ENCODE peak calls at places on chromosomes 11 and 22, in five cellular contexts. One of them, this sample, is unnamed.
A peak's percentile ranks its signal among the peaks of the same experiment; 100 is the strongest.

GRCh38 chr22:45318558-45319318 is 9.0 kb downstream of the FAM118A start:
- DNase-seq in kidney epithelial cell: peak; percentile 16
- DNase-seq in psoas muscle: no peak
- DNase-seq in OCI-LY7: peak; percentile 10
- DNase-seq in LNCaP clone FGC: no peak
- DNase-seq in this sample: no peak

GRCh38 chr11:109707411-109707810 is 285.4 kb downstream of the C11orf87 start:
- DNase-seq in psoas muscle: no peak
- DNase-seq in LNCaP clone FGC: no peak
- DNase-seq in kidney epithelial cell: no peak
- DNase-seq in OCI-LY7: no peak
- DNase-seq in this sample: no peak

GRCh38 chr11:10916674-10917073 is 58.8 kb upstream of the ZBED5 start:
- DNase-seq in LNCaP clone FGC: no peak
- DNase-seq in OCI-LY7: no peak
- DNase-seq in psoas muscle: no peak
- DNase-seq in kidney epithelial cell: no peak
- DNase-seq in this sample: no peak

GRCh38 chr22:28477556-28477955 is 202.1 kb downstream of the TTC28 start:
- DNase-seq in LNCaP clone FGC: no peak
- DNase-seq in kidney epithelial cell: no peak
- DNase-seq in psoas muscle: no peak
- DNase-seq in OCI-LY7: no peak
- DNase-seq in this sample: no peak

GRCh38 chr22:45917146-45917545 is 59.8 kb downstream of the WNT7B start:
- DNase-seq in OCI-LY7: no peak
- DNase-seq in LNCaP clone FGC: peak; percentile 8
- DNase-seq in kidney epithelial cell: no peak
- DNase-seq in psoas muscle: no peak
- DNase-seq in this sample: no peak

GRCh38 chr11:73249304-73249703 is 22.8 kb upstream of the P2RY6 start:
- DNase-seq in psoas muscle: peak; percentile 33
- DNase-seq in kidney epithelial cell: peak; percentile 78
- DNase-seq in LNCaP clone FGC: no peak
- DNase-seq in OCI-LY7: peak; percentile 12
- DNase-seq in this sample: no peak

GRCh38 chr11:24145411-24145810 is 351.4 kb upstream of the LUZP2 start:
- DNase-seq in OCI-LY7: no peak
- DNase-seq in LNCaP clone FGC: no peak
- DNase-seq in psoas muscle: no peak
- DNase-seq in kidney epithelial cell: no peak
- DNase-seq in this sample: no peak

GRCh38 chr11:118877487-118878173 is 6.1 kb upstream of the CXCR5 start:
- DNase-seq in LNCaP clone FGC: no peak
- DNase-seq in psoas muscle: peak; percentile 26
- DNase-seq in kidney epithelial cell: no peak
- DNase-seq in OCI-LY7: no peak
- DNase-seq in this sample: no peak

GRCh38 chr22:22210375-22210774 is 34.2 kb upstream of the VPREB1 start:
- DNase-seq in kidney epithelial cell: peak; percentile 78
- DNase-seq in OCI-LY7: no peak
- DNase-seq in LNCaP clone FGC: no peak
- DNase-seq in psoas muscle: no peak
- DNase-seq in this sample: no peak

GRCh38 chr22:33513388-33514336 is 406.6 kb downstream of the LARGE1 start:
- DNase-seq in psoas muscle: no peak
- DNase-seq in kidney epithelial cell: no peak
- DNase-seq in LNCaP clone FGC: peak; percentile 36
- DNase-seq in OCI-LY7: no peak
- DNase-seq in this sample: no peak

GRCh38 chr11:74282863-74283484 is 28.5 kb downstream of the P4HA3 start:
- DNase-seq in LNCaP clone FGC: no peak
- DNase-seq in OCI-LY7: no peak
- DNase-seq in kidney epithelial cell: no peak
- DNase-seq in psoas muscle: no peak
- DNase-seq in this sample: no peak

GRCh38 chr22:32000171-32000570 is 42.9 kb upstream of the SLC5A1 start:
- DNase-seq in LNCaP clone FGC: no peak
- DNase-seq in OCI-LY7: no peak
- DNase-seq in kidney epithelial cell: no peak
- DNase-seq in psoas muscle: no peak
- DNase-seq in this sample: no peak

GRCh38 chr11:13047884-13048283 is 38.8 kb downstream of the RASSF10 start:
- DNase-seq in psoas muscle: no peak
- DNase-seq in OCI-LY7: no peak
- DNase-seq in kidney epithelial cell: no peak
- DNase-seq in LNCaP clone FGC: no peak
- DNase-seq in this sample: no peak

GRCh38 chr22:37906364-37907008 is 389 bp downstream of the MICALL1 start:
- DNase-seq in kidney epithelial cell: no peak
- DNase-seq in psoas muscle: peak; percentile 59
- DNase-seq in OCI-LY7: peak; percentile 35
- DNase-seq in LNCaP clone FGC: no peak
- DNase-seq in this sample: no peak

GRCh38 chr11:62322524-62322923 is 14.7 kb upstream of the ASRGL1 start:
- DNase-seq in LNCaP clone FGC: no peak
- DNase-seq in kidney epithelial cell: no peak
- DNase-seq in psoas muscle: no peak
- DNase-seq in OCI-LY7: no peak
- DNase-seq in this sample: no peak

GRCh38 chr11:62324738-62325556 is 12.3 kb upstream of the ASRGL1 start:
- DNase-seq in OCI-LY7: peak; percentile 53
- DNase-seq in LNCaP clone FGC: peak; percentile 79
- DNase-seq in kidney epithelial cell: no peak
- DNase-seq in psoas muscle: no peak
- DNase-seq in this sample: peak; percentile 69
- TF ChIP-seq CTCF in OCI-LY7: peak; percentile 83
- TF ChIP-seq CTCF in LNCaP clone FGC: peak; percentile 80
- TF ChIP-seq CTCF in kidney epithelial cell: peak; percentile 71
- TF ChIP-seq CTCF in psoas muscle: peak; percentile 35
- TF ChIP-seq CTCF in this sample: peak; percentile 95

GRCh38 chr11:3136542-3137455 is 28.3 kb downstream of the OSBPL5 start:
- DNase-seq in kidney epithelial cell: no peak
- DNase-seq in LNCaP clone FGC: no peak
- DNase-seq in OCI-LY7: no peak
- DNase-seq in psoas muscle: peak; percentile 51
- DNase-seq in this sample: no peak

GRCh38 chr11:3134651-3135490 is 30.2 kb downstream of the OSBPL5 start:
- DNase-seq in OCI-LY7: no peak
- DNase-seq in kidney epithelial cell: no peak
- DNase-seq in LNCaP clone FGC: no peak
- DNase-seq in psoas muscle: peak; percentile 55
- DNase-seq in this sample: no peak

GRCh38 chr11:3134218-3134621 is 30.9 kb downstream of the OSBPL5 start:
- DNase-seq in psoas muscle: no peak
- DNase-seq in LNCaP clone FGC: no peak
- DNase-seq in OCI-LY7: no peak
- DNase-seq in kidney epithelial cell: no peak
- DNase-seq in this sample: no peak

GRCh38 chr11:3137486-3138177 is 27.5 kb downstream of the OSBPL5 start:
- DNase-seq in psoas muscle: peak; percentile 63
- DNase-seq in OCI-LY7: no peak
- DNase-seq in kidney epithelial cell: no peak
- DNase-seq in LNCaP clone FGC: no peak
- DNase-seq in this sample: no peak

GRCh38 chr11:3135491-3136440 is 29.3 kb downstream of the OSBPL5 start:
- DNase-seq in OCI-LY7: no peak
- DNase-seq in LNCaP clone FGC: no peak
- DNase-seq in kidney epithelial cell: no peak
- DNase-seq in psoas muscle: peak; percentile 65
- DNase-seq in this sample: no peak
- TF ChIP-seq CTCF in OCI-LY7: no peak
- TF ChIP-seq CTCF in LNCaP clone FGC: no peak
- TF ChIP-seq CTCF in kidney epithelial cell: no peak
- TF ChIP-seq CTCF in psoas muscle: no peak
- TF ChIP-seq CTCF in this sample: peak; percentile 33

GRCh38 chr11:47161134-47161854 is 15.4 kb downstream of the ARFGAP2 start:
- DNase-seq in LNCaP clone FGC: no peak
- DNase-seq in OCI-LY7: peak; percentile 89
- DNase-seq in psoas muscle: peak; percentile 86
- DNase-seq in kidney epithelial cell: no peak
- DNase-seq in this sample: peak; percentile 72
- TF ChIP-seq CTCF in LNCaP clone FGC: peak; percentile 80
- TF ChIP-seq CTCF in OCI-LY7: peak; percentile 81
- TF ChIP-seq CTCF in psoas muscle: peak; percentile 70
- TF ChIP-seq CTCF in kidney epithelial cell: peak; percentile 80
- TF ChIP-seq CTCF in this sample: peak; percentile 91

GRCh38 chr11:62678770-62679696 is at the start of gene UBXN1:
- DNase-seq in kidney epithelial cell: no peak
- DNase-seq in OCI-LY7: peak; percentile 87
- DNase-seq in psoas muscle: peak; percentile 96
- DNase-seq in LNCaP clone FGC: no peak
- DNase-seq in this sample: peak; percentile 87

GRCh38 chr11:62677160-62677559 is 1.7 kb downstream of the UBXN1 start:
- DNase-seq in LNCaP clone FGC: no peak
- DNase-seq in kidney epithelial cell: no peak
- DNase-seq in OCI-LY7: no peak
- DNase-seq in psoas muscle: no peak
- DNase-seq in this sample: no peak

GRCh38 chr11:62678433-62678769 is 472 bp downstream of the UBXN1 start:
- DNase-seq in psoas muscle: no peak
- DNase-seq in kidney epithelial cell: no peak
- DNase-seq in LNCaP clone FGC: no peak
- DNase-seq in OCI-LY7: no peak
- DNase-seq in this sample: no peak

GRCh38 chr11:62677709-62678108 is 1.2 kb downstream of the UBXN1 start:
- DNase-seq in LNCaP clone FGC: no peak
- DNase-seq in kidney epithelial cell: no peak
- DNase-seq in OCI-LY7: no peak
- DNase-seq in psoas muscle: no peak
- DNase-seq in this sample: no peak

GRCh38 chr11:62676698-62677097 is 2.2 kb downstream of the UBXN1 start:
- DNase-seq in psoas muscle: no peak
- DNase-seq in LNCaP clone FGC: no peak
- DNase-seq in kidney epithelial cell: no peak
- DNase-seq in OCI-LY7: no peak
- DNase-seq in this sample: no peak
- TF ChIP-seq CTCF in psoas muscle: no peak
- TF ChIP-seq CTCF in LNCaP clone FGC: no peak
- TF ChIP-seq CTCF in kidney epithelial cell: no peak
- TF ChIP-seq CTCF in OCI-LY7: peak; percentile 45
- TF ChIP-seq CTCF in this sample: peak; percentile 19

DNA sequence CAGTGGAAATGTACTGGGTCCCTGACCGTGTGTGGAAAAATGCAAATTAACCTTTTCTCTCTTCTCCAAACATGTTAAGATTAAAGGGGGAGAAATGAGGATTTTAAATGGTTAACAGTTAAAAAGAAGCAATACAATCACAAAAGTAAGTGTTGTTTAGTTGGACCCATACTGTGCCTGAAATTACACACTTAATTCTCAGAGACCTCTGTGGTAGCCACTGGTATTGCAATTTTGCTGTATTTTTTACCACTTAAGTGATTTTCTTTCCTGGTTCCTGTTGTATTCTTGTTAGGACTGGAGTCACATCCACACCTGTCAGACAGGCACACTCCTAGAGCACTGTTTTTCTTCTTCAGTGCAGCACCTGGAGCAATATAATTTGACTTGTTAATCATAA is 179.6 kb upstream of the PDGFD start:
- DNase-seq in psoas muscle: no peak
- DNase-seq in kidney epithelial cell: no peak
- DNase-seq in LNCaP clone FGC: no peak
- DNase-seq in OCI-LY7: peak; percentile 5
- DNase-seq in this sample: no peak
- TF ChIP-seq CTCF in psoas muscle: no peak
- TF ChIP-seq CTCF in kidney epithelial cell: peak; percentile 29
- TF ChIP-seq CTCF in LNCaP clone FGC: peak; percentile 28
- TF ChIP-seq CTCF in OCI-LY7: peak; percentile 57
- TF ChIP-seq CTCF in this sample: peak; percentile 16

DNA sequence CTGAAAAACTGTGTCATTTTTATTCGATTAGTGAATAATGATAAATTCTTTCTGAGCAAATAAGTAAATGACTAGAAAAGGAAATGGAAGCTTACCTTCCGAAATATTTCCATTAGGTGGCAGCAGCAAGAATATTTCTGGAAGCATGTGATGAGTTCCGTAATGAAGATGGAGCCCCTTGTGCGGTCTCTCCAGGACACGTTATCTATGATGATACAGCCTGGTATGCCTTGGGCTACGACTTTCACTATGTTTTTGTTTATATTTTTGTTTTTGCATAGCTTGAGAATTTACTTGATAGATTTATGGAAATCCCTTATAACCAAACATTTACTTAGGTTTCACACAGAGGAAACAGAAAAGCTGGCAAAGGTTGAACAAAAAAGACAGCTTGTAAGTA is 25.7 kb downstream of the CASP5 start:
- DNase-seq in kidney epithelial cell: no peak
- DNase-seq in LNCaP clone FGC: no peak
- DNase-seq in psoas muscle: no peak
- DNase-seq in OCI-LY7: no peak
- DNase-seq in this sample: no peak
- TF ChIP-seq CTCF in kidney epithelial cell: no peak
- TF ChIP-seq CTCF in LNCaP clone FGC: peak; percentile 36
- TF ChIP-seq CTCF in psoas muscle: no peak
- TF ChIP-seq CTCF in OCI-LY7: no peak
- TF ChIP-seq CTCF in this sample: no peak

GRCh38 chr11:34516247-34517040 is 2.9 kb upstream of the ELF5 start:
- DNase-seq in OCI-LY7: no peak
- DNase-seq in kidney epithelial cell: no peak
- DNase-seq in psoas muscle: no peak
- DNase-seq in LNCaP clone FGC: no peak
- DNase-seq in this sample: no peak

GRCh38 chr11:34514050-34514449 is 456 bp upstream of the ELF5 start:
- DNase-seq in kidney epithelial cell: no peak
- DNase-seq in LNCaP clone FGC: no peak
- DNase-seq in psoas muscle: no peak
- DNase-seq in OCI-LY7: no peak
- DNase-seq in this sample: no peak

GRCh38 chr11:34512810-34513673 is 552 bp downstream of the ELF5 start:
- DNase-seq in LNCaP clone FGC: no peak
- DNase-seq in OCI-LY7: peak; percentile 52
- DNase-seq in psoas muscle: no peak
- DNase-seq in kidney epithelial cell: no peak
- DNase-seq in this sample: peak; percentile 68

GRCh38 chr11:34513674-34513995 is at the start of gene ELF5:
- DNase-seq in LNCaP clone FGC: peak; percentile 49
- DNase-seq in psoas muscle: no peak
- DNase-seq in OCI-LY7: no peak
- DNase-seq in kidney epithelial cell: no peak
- DNase-seq in this sample: no peak

DNA sequence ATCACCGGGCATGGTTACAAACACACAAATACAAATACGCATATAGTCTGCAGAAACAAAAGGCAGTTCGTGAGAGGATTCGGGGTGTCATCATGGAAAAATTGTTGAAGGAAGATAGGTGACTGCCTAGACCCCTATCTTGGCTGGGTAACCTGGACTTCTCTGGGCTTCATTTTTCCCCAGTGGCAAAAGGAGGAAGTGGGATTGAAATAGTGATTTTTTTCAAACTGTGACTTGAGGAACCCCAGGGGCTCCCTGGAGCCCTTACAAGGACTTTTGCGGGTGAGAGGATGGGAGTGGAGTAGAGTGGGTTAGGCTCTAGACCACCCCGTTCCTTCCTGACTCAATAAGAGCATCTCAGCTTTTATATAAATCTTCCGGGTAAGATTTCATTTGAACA is 1.0 kb upstream of the ELF5 start:
- DNase-seq in kidney epithelial cell: no peak
- DNase-seq in LNCaP clone FGC: no peak
- DNase-seq in OCI-LY7: no peak
- DNase-seq in psoas muscle: no peak
- DNase-seq in this sample: no peak
- TF ChIP-seq CTCF in kidney epithelial cell: no peak
- TF ChIP-seq CTCF in LNCaP clone FGC: no peak
- TF ChIP-seq CTCF in OCI-LY7: no peak
- TF ChIP-seq CTCF in psoas muscle: no peak
- TF ChIP-seq CTCF in this sample: no peak

GRCh38 chr11:843086-843704 is 543 bp downstream of the TSPAN4 start:
- DNase-seq in LNCaP clone FGC: no peak
- DNase-seq in OCI-LY7: no peak
- DNase-seq in kidney epithelial cell: no peak
- DNase-seq in psoas muscle: no peak
- DNase-seq in this sample: no peak
- TF ChIP-seq CTCF in LNCaP clone FGC: no peak
- TF ChIP-seq CTCF in OCI-LY7: peak; percentile 39
- TF ChIP-seq CTCF in kidney epithelial cell: no peak
- TF ChIP-seq CTCF in psoas muscle: no peak
- TF ChIP-seq CTCF in this sample: no peak

This sample was measured in WERI-Rb-1.